ENCODE peak calls at places on chromosome 4, in eight cellular contexts. Z, R, C, G, F, L, A and Y are unnamed samples.

GRCh38 chr4:87092389-87093141 is 127.9 kb downstream of the KLHL8 start:
- DNase-seq in Z (peak; percentile 88), R (peak; percentile 49), C (no peak), G (peak; percentile 74), F (peak; percentile 53), L (no peak), A (peak; percentile 27), Y (peak; percentile 77)

GRCh38 chr4:126548890-126549289 is 1083.9 kb upstream of the INTU start:
- DNase-seq in Z (no peak), R (no peak), C (no peak), G (no peak), F (no peak), L (no peak), A (no peak), Y (no peak)

GRCh38 chr4:31458813-31459212 is 738.6 kb downstream of the PCDH7 start:
- DNase-seq in Z (peak; percentile 49), R (no peak), C (no peak), G (no peak), F (no peak), L (no peak), A (no peak), Y (no peak)

GRCh38 chr4:103996059-103996458 is 276.3 kb upstream of the TACR3 start:
- DNase-seq in Z (peak; percentile 1), R (no peak), C (no peak), G (peak; percentile 36), F (no peak), L (no peak), A (no peak), Y (no peak)

GRCh38 chr4:119506761-119507160 is 121.8 kb downstream of the PDE5A start:
- DNase-seq in Z (no peak), R (no peak), C (no peak), G (no peak), F (no peak), L (no peak), A (no peak), Y (no peak)

GRCh38 chr4:60805500-60806313 is 394.4 kb upstream of the ADGRL3 start:
- DNase-seq in Z (peak; percentile 59), R (peak; percentile 28), C (no peak), G (peak; percentile 18), F (no peak), L (no peak), A (peak; percentile 1), Y (no peak)

GRCh38 chr4:6198768-6199343 is 1.5 kb downstream of the JAKMIP1 start:
- DNase-seq in Z (peak; percentile 7), R (no peak), C (no peak), G (peak; percentile 9), F (peak; percentile 58), L (peak; percentile 8), A (no peak), Y (no peak)

GRCh38 chr4:22237846-22238513 is 277.9 kb downstream of the ADGRA3 start:
- DNase-seq in Z (no peak), R (peak; percentile 49), C (no peak), G (no peak), F (no peak), L (no peak), A (peak; percentile 16), Y (peak; percentile 32)

GRCh38 chr4:98518555-98519267 is 139.7 kb downstream of the TSPAN5 start:
- DNase-seq in Z (no peak), R (no peak), C (no peak), G (no peak), F (no peak), L (no peak), A (no peak), Y (no peak)

GRCh38 chr4:139715721-139716391 is 50.2 kb downstream of the MGST2 start:
- DNase-seq in Z (peak; percentile 13), R (no peak), C (no peak), G (no peak), F (no peak), L (no peak), A (no peak), Y (no peak)

GRCh38 chr4:114005569-114006442 is 26.4 kb upstream of the ARSJ start:
- DNase-seq in Z (peak; percentile 70), R (no peak), C (peak; percentile 23), G (no peak), F (no peak), L (no peak), A (no peak), Y (no peak)

GRCh38 chr4:102819588-102820365 is 7.6 kb downstream of the UBE2D3 start:
- DNase-seq in Z (no peak), R (no peak), C (no peak), G (no peak), F (no peak), L (no peak), A (no peak), Y (no peak)

GRCh38 chr4:2263701-2264321 is 1.9 kb upstream of the MXD4 start:
- DNase-seq in Z (no peak), R (no peak), C (no peak), G (no peak), F (peak; percentile 19), L (no peak), A (no peak), Y (no peak)

GRCh38 chr4:76765473-76766183 is 132.3 kb downstream of the SOWAHB start:
- DNase-seq in Z (no peak), R (no peak), C (no peak), G (no peak), F (no peak), L (no peak), A (no peak), Y (no peak)

GRCh38 chr4:184237612-184238011 is 19.9 kb upstream of the ENPP6 start:
- DNase-seq in Z (no peak), R (no peak), C (no peak), G (no peak), F (no peak), L (peak; percentile 19), A (no peak), Y (no peak)

GRCh38 chr4:138843611-138844010 is 172.0 kb upstream of the NOCT start:
- DNase-seq in Z (no peak), R (no peak), C (no peak), G (no peak), F (no peak), L (no peak), A (no peak), Y (no peak)

GRCh38 chr4:68797048-68797447 is 18.7 kb upstream of the UGT2B10 start:
- DNase-seq in Z (no peak), R (no peak), C (no peak), G (no peak), F (no peak), L (no peak), A (no peak), Y (no peak)

GRCh38 chr4:48906283-48907173 is at the start of gene OCIAD2:
- DNase-seq in Z (peak; percentile 26), R (peak; percentile 88), C (no peak), G (peak; percentile 72), F (peak; percentile 70), L (peak; percentile 71), A (no peak), Y (peak; percentile 86)

GRCh38 chr4:127648061-127648460 is 15.3 kb downstream of the INTU start:
- DNase-seq in Z (no peak), R (no peak), C (no peak), G (no peak), F (no peak), L (no peak), A (no peak), Y (no peak)

GRCh38 chr4:24094726-24095125 is 204.9 kb upstream of the PPARGC1A start:
- DNase-seq in Z (no peak), R (no peak), C (no peak), G (no peak), F (no peak), L (no peak), A (no peak), Y (no peak)

GRCh38 chr4:40186665-40187014 is 10.2 kb upstream of the RHOH start:
- DNase-seq in Z (no peak), R (no peak), C (no peak), G (no peak), F (no peak), L (no peak), A (no peak), Y (no peak)

GRCh38 chr4:89136525-89136924 is 25.2 kb downstream of the TIGD2 start:
- DNase-seq in Z (no peak), R (no peak), C (no peak), G (peak; percentile 30), F (no peak), L (no peak), A (no peak), Y (no peak)